ENCODE peak calls at places on chromosomes 3 and 15, in four cellular contexts. W, U, V and K are unnamed samples.

GRCh38 chr15:33808720-33809119 is 159.6 kb upstream of the CHRM5 start:
- DNase-seq in W (no peak), U (no peak), V (no peak), K (no peak)

GRCh38 chr15:73196113-73196512 is 143.8 kb downstream of the NEO1 start:
- DNase-seq in W (peak), U (no peak), V (no peak), K (no peak)

GRCh38 chr3:130508970-130509369 is 8.0 kb upstream of the COL6A6 start:
- DNase-seq in W (no peak), U (no peak), V (no peak), K (no peak)

GRCh38 chr15:89021224-89021623 is 67.0 kb upstream of the ABHD2 start:
- DNase-seq in W (no peak), U (no peak), V (no peak), K (no peak)

GRCh38 chr3:66253790-66254620 is 33.2 kb downstream of the SLC25A26 start:
- DNase-seq in W (peak), U (no peak), V (peak), K (no peak)

GRCh38 chr3:4670352-4670751 is 177.2 kb downstream of the ITPR1 start:
- DNase-seq in W (peak), U (peak), V (peak), K (no peak)

GRCh38 chr3:105869982-105870381 is 1.2 kb upstream of the CBLB start:
- DNase-seq in W (no peak), U (no peak), V (no peak), K (no peak)

GRCh38 chr15:79194386-79194785 is 88.1 kb upstream of the ANKRD34C start:
- DNase-seq in W (no peak), U (no peak), V (no peak), K (no peak)

GRCh38 chr3:30084304-30084703 is 522.1 kb upstream of the TGFBR2 start:
- DNase-seq in W (no peak), U (no peak), V (no peak), K (no peak)

GRCh38 chr15:88262064-88262463 is 5.5 kb upstream of the NTRK3 start:
- DNase-seq in W (no peak), U (no peak), V (no peak), K (no peak)

GRCh38 chr3:194367992-194368841 is 1.3 kb downstream of the LRRC15 start:
- DNase-seq in W (no peak), U (no peak), V (no peak), K (no peak)

GRCh38 chr3:43243590-43244587 is 42.5 kb upstream of the SNRK start:
- DNase-seq in W (no peak), U (no peak), V (no peak), K (no peak)

DNA sequence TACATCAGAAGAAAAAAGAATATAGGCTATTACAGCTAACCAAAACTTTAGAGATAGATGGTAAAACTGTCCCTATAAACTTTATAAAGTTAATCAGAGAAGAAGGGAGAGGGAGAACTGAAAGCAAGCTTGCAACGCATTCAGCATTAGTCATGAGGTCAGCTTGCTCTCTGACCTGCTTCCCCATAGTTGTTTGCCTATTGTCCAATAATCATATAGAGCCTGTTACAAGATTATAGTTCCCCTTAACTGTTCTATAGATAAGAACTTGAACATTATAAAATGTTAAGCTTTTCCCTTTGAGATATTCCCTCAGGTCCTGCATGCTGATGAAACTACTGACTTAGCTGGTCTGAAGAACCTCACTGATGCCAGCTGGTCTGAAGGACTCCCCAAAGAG is 74.5 kb downstream of the CPNE4 start:
- DNase-seq in W (no peak), U (no peak), V (no peak), K (no peak)
- TF ChIP-seq TCF7 in W (no peak), U (no peak), V (no peak), K (no peak)

GRCh38 chr15:59298255-59298856 is 74.3 kb downstream of the MYO1E start:
- DNase-seq in W (no peak), U (no peak), V (no peak), K (peak)
- TF ChIP-seq TCF7 in W (no peak), U (no peak), V (no peak), K (no peak)

DNA sequence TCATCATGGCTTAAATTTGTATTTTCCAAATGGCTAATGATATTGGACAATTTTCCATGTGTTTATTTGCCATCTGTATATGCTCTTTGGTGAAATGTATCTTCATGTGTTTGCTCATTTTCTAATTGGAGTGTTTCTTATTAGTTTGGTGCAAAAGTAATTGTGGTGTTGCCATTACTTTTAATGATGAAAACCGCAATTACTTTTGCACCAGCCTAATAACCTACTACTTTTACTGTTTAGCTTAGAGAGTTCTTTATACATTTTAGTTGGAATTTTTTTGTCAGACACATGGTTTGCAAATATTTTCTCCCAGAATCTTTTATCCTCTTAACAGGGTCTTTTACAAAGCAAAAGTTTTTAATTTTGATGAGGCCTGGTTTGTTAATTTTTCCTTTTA is 141.0 kb upstream of the AGTR1 start:
- DNase-seq in W (no peak), U (no peak), V (no peak), K (no peak)
- TF ChIP-seq TCF7 in W (no peak), U (no peak), V (no peak), K (no peak)

GRCh38 chr15:63517202-63517601 is 12.8 kb downstream of the USP3 start:
- DNase-seq in W (no peak), U (no peak), V (no peak), K (no peak)

GRCh38 chr15:63514533-63514943 is 10.1 kb downstream of the USP3 start:
- DNase-seq in W (no peak), U (no peak), V (peak), K (no peak)

GRCh38 chr15:63519548-63520178 is 15.3 kb downstream of the USP3 start:
- DNase-seq in W (no peak), U (no peak), V (no peak), K (no peak)

GRCh38 chr15:63519041-63519440 is 14.6 kb downstream of the USP3 start:
- DNase-seq in W (no peak), U (no peak), V (no peak), K (no peak)

GRCh38 chr15:63517614-63518013 is 13.2 kb downstream of the USP3 start:
- DNase-seq in W (no peak), U (no peak), V (no peak), K (no peak)
- TF ChIP-seq TCF7 in W (no peak), U (no peak), V (no peak), K (no peak)

GRCh38 chr3:156788846-156789245 is 37.3 kb upstream of the LEKR1 start:
- DNase-seq in W (no peak), U (no peak), V (no peak), K (no peak)
- TF ChIP-seq TCF7 in W (no peak), U (no peak), V (no peak), K (no peak)

DNA sequence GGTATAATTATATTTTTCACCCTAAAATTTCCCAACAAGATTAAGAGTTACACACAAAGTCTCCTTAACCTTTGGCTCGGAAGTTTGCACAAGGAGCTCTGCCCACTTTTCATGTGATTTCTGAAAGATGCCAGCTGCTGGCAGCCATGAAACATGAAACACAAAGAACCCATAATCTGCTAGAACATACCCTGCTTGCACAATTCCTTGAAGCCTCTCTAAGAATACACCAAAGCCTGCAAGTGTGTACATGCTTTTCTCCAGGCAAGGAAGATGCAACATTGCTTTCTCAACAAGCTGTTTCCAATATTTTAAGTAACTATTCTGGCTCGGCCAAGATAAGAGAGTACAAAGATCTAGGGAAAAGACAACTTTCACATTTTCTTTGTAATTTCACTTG is 182.0 kb upstream of the WNT5A start:
- DNase-seq in W (no peak), U (no peak), V (no peak), K (no peak)
- TF ChIP-seq TCF7 in W (no peak), U (no peak), V (no peak), K (no peak)